ENCODE peak calls at places on chromosome 11, in five cellular contexts. E is KG1; F is DMS153; Y is RPMI8226; N is activated naive CD4-positive, alpha-beta T cell. T is an unnamed sample.

GRCh38 chr11:77014669-77015068 is 19.5 kb upstream of the B3GNT6 start:
- DNase-seq in Y (no peak), F (no peak), N (no peak), E (no peak), T (no peak)

GRCh38 chr11:95364324-95365295 is 133.6 kb upstream of the SESN3 start:
- DNase-seq in F (no peak), Y (no peak), E (no peak), N (no peak), T (peak)

GRCh38 chr11:74072286-74072685 is 63.4 kb upstream of the UCP3 start:
- DNase-seq in N (no peak), E (no peak), F (no peak), Y (no peak), T (no peak)

GRCh38 chr11:441418-442274 is at the start of gene ANO9:
- DNase-seq in F (peak), Y (peak), E (no peak), N (no peak), T (peak)

GRCh38 chr11:121588747-121589146 is 136.0 kb upstream of the SORL1-AS1 start:
- DNase-seq in E (no peak), F (no peak), Y (no peak), N (no peak), T (no peak)

GRCh38 chr11:79708319-79708928 is 267.6 kb upstream of the TENM4 start:
- DNase-seq in Y (peak), F (peak), E (peak), N (no peak), T (peak)

GRCh38 chr11:9280655-9281301 is 15.6 kb upstream of the DENND5A start:
- DNase-seq in E (peak), Y (peak), N (no peak), F (peak), T (peak)

GRCh38 chr11:12653729-12654128 is 20.5 kb upstream of the TEAD1 start:
- DNase-seq in Y (no peak), E (no peak), N (no peak), F (no peak), T (no peak)

GRCh38 chr11:76761959-76762358 is 21.2 kb upstream of the TSKU start:
- DNase-seq in F (no peak), E (no peak), N (no peak), Y (no peak), T (no peak)

GRCh38 chr11:106208795-106209194 is 131.3 kb downstream of the AASDHPPT start:
- DNase-seq in N (no peak), E (no peak), F (no peak), Y (no peak), T (no peak)

GRCh38 chr11:8227156-8228152 is 36.2 kb downstream of the LMO1 start:
- DNase-seq in Y (no peak), E (no peak), N (no peak), F (no peak), T (no peak)

GRCh38 chr11:119590651-119591308 is 138.2 kb downstream of the NECTIN1 start:
- DNase-seq in F (peak), Y (no peak), E (no peak), N (no peak), T (no peak)

GRCh38 chr11:106415510-106415909 is 338.0 kb downstream of the AASDHPPT start:
- DNase-seq in F (no peak), N (no peak), E (no peak), Y (no peak), T (no peak)

GRCh38 chr11:73982595-73982989 is at the start of gene UCP2:
- DNase-seq in F (peak), Y (peak), N (peak), E (peak), T (peak)

GRCh38 chr11:9573775-9574555 is 495 bp downstream of the WEE1 start:
- DNase-seq in Y (peak), E (no peak), F (no peak), N (peak), T (no peak)

GRCh38 chr11:37230865-37231264 is 632.8 kb upstream of the RAG2 start:
- DNase-seq in E (no peak), Y (no peak), F (no peak), N (no peak), T (no peak)

GRCh38 chr11:16347928-16348685 is 8.2 kb downstream of the SOX6 start:
- DNase-seq in F (peak), E (no peak), N (no peak), Y (no peak), T (no peak)

GRCh38 chr11:120660024-120660565 is 148.5 kb downstream of the GRIK4 start:
- DNase-seq in F (no peak), E (peak), N (peak), Y (peak), T (peak)

GRCh38 chr11:86592047-86592564 is 80.3 kb downstream of the ME3 start:
- DNase-seq in E (no peak), F (peak), N (no peak), Y (no peak), T (peak)

GRCh38 chr11:17514476-17514875 is 29.7 kb downstream of the USH1C start:
- DNase-seq in Y (no peak), F (no peak), E (no peak), N (no peak), T (no peak)

GRCh38 chr11:110338684-110339083 is 42.3 kb upstream of the RDX start:
- DNase-seq in F (no peak), E (no peak), N (no peak), Y (peak), T (no peak)

GRCh38 chr11:65578134-65578533 is 2.3 kb downstream of the EHBP1L1 start:
- DNase-seq in Y (no peak), E (no peak), N (no peak), F (no peak), T (no peak)